ENCODE peak calls at places on chromosomes 7 and 10, in seven cellular contexts. X is PC-9; K is activated gamma-delta T cell treated with Interleukin-2 at 50 U/mL for 16 hours; O is Ammon's horn; I is stimulated activated CD4-positive, alpha-beta T cell treated with anti-CD3 and anti-CD28 coated beads, Interleukin-15, amount 100 ng/mL, for 1 hour; F is GM12891; B is K562. G is an unnamed sample.
A peak's percentile ranks its signal among the peaks of the same experiment; 100 is the strongest.

GRCh38 chr7:129567377-129567776 is 44.1 kb upstream of the NRF1 start:
- DNase-seq in X (no peak), K (no peak), O (no peak), I (no peak), F (no peak), B (no peak), G (no peak)

GRCh38 chr10:125231116-125231812 is 70.9 kb upstream of the CTBP2 start:
- DNase-seq in X (peak; percentile 84), K (no peak), O (no peak), I (no peak), F (no peak), B (no peak), G (no peak)

GRCh38 chr10:123241391-123242141 is 87.4 kb downstream of the BUB3 start:
- DNase-seq in X (no peak), K (peak; percentile 35), O (no peak), I (peak; percentile 5), F (peak; percentile 20), B (no peak), G (peak; percentile 10)

GRCh38 chr7:79523426-79523825 is 70.0 kb upstream of the MAGI2 start:
- DNase-seq in X (no peak), K (no peak), O (no peak), I (no peak), F (no peak), B (no peak), G (no peak)

GRCh38 chr10:58502956-58503355 is 9.7 kb upstream of the BICC1 start:
- DNase-seq in X (no peak), K (no peak), O (no peak), I (no peak), F (no peak), B (no peak), G (no peak)

GRCh38 chr7:131521651-131522163 is 34.7 kb downstream of the PODXL start:
- DNase-seq in X (peak; percentile 90), K (no peak), O (no peak), I (no peak), F (no peak), B (no peak), G (no peak)

GRCh38 chr10:89373916-89374711 is 3.7 kb upstream of the IFIT1B start:
- DNase-seq in X (peak; percentile 47), K (no peak), O (peak; percentile 98), I (no peak), F (no peak), B (no peak), G (no peak)

GRCh38 chr7:131110294-131111080 is 217.2 kb upstream of the MKLN1 start:
- DNase-seq in X (peak; percentile 43), K (no peak), O (peak; percentile 50), I (no peak), F (no peak), B (no peak), G (no peak)

GRCh38 chr10:127132434-127132833 is 64.0 kb downstream of the INSYN2A start:
- DNase-seq in X (no peak), K (no peak), O (no peak), I (no peak), F (no peak), B (no peak), G (no peak)

GRCh38 chr10:34235164-34235832 is 579.8 kb downstream of the PARD3 start:
- DNase-seq in X (no peak), K (no peak), O (no peak), I (no peak), F (no peak), B (no peak), G (no peak)

GRCh38 chr7:7641129-7641663 is 644 bp downstream of the UMAD1 start:
- DNase-seq in X (no peak), K (no peak), O (no peak), I (no peak), F (peak; percentile 16), B (no peak), G (no peak)

GRCh38 chr7:102072636-102073209 is 213.9 kb upstream of the SH2B2 start:
- DNase-seq in X (no peak), K (no peak), O (no peak), I (no peak), F (no peak), B (no peak), G (no peak)

GRCh38 chr7:57769131-57769530 is 319.2 kb downstream of the ZNF716 start:
- DNase-seq in X (no peak), K (no peak), O (no peak), I (no peak), F (no peak), B (no peak), G (no peak)

GRCh38 chr10:93753621-93754250 is 4.0 kb upstream of the LGI1 start:
- DNase-seq in X (no peak), K (no peak), O (no peak), I (no peak), F (no peak), B (no peak), G (no peak)

GRCh38 chr7:157556339-157556944 is 219.6 kb downstream of the DNAJB6 start:
- DNase-seq in X (no peak), K (no peak), O (no peak), I (no peak), F (no peak), B (no peak), G (no peak)

GRCh38 chr10:21078410-21079329 is 181.6 kb upstream of the NEBL start:
- DNase-seq in X (peak; percentile 68), K (no peak), O (peak; percentile 81), I (no peak), F (peak; percentile 6), B (peak; percentile 34), G (peak; percentile 16)

GRCh38 chr10:87887548-87888289 is 24.3 kb downstream of the PTEN start:
- DNase-seq in X (no peak), K (no peak), O (no peak), I (no peak), F (no peak), B (no peak), G (no peak)

GRCh38 chr7:106284516-106285050 is at the start of gene NAMPT:
- DNase-seq in X (peak; percentile 71), K (peak; percentile 45), O (peak; percentile 30), I (peak; percentile 43), F (no peak), B (peak; percentile 79), G (no peak)

GRCh38 chr10:75117996-75118395 is 6.5 kb downstream of the SAMD8 start:
- DNase-seq in X (no peak), K (no peak), O (no peak), I (no peak), F (no peak), B (no peak), G (no peak)

GRCh38 chr10:80506189-80506575 is 31.5 kb upstream of the SH2D4B start:
- DNase-seq in X (peak; percentile 73), K (no peak), O (no peak), I (no peak), F (no peak), B (no peak), G (no peak)

GRCh38 chr10:130570119-130570518 is 433.9 kb downstream of the GLRX3 start:
- DNase-seq in X (no peak), K (no peak), O (no peak), I (no peak), F (no peak), B (no peak), G (no peak)

GRCh38 chr10:63770523-63770922 is 249.3 kb downstream of the REEP3 start:
- DNase-seq in X (no peak), K (no peak), O (no peak), I (no peak), F (no peak), B (no peak), G (no peak)

GRCh38 chr7:6680146-6680545 is 26.6 kb downstream of the ZNF12 start:
- DNase-seq in X (no peak), K (no peak), O (no peak), I (no peak), F (no peak), B (no peak), G (no peak)

GRCh38 chr7:50146692-50147091 is 53.6 kb upstream of the ZPBP start:
- DNase-seq in X (no peak), K (no peak), O (no peak), I (no peak), F (no peak), B (no peak), G (no peak)

GRCh38 chr7:116621649-116622048 is 50.3 kb upstream of the MET start:
- DNase-seq in X (no peak), K (no peak), O (no peak), I (no peak), F (no peak), B (no peak), G (no peak)

GRCh38 chr10:115355162-115355760 is 262.1 kb downstream of the ATRNL1 start:
- DNase-seq in X (peak; percentile 20), K (no peak), O (peak; percentile 23), I (no peak), F (peak; percentile 11), B (peak; percentile 10), G (peak; percentile 8)

GRCh38 chr7:91357379-91357778 is 93.1 kb downstream of the FZD1 start:
- DNase-seq in X (no peak), K (no peak), O (no peak), I (no peak), F (no peak), B (no peak), G (no peak)

GRCh38 chr7:5408777-5409176 is 14.9 kb downstream of the TNRC18 start:
- DNase-seq in X (no peak), K (no peak), O (no peak), I (no peak), F (no peak), B (no peak), G (no peak)

GRCh38 chr10:74995806-74996205 is 115.7 kb upstream of the SAMD8 start:
- DNase-seq in X (no peak), K (no peak), O (peak; percentile 21), I (no peak), F (no peak), B (no peak), G (no peak)

GRCh38 chr10:11539191-11539868 is 72.1 kb downstream of the USP6NL start:
- DNase-seq in X (no peak), K (no peak), O (peak; percentile 52), I (no peak), F (no peak), B (peak; percentile 22), G (no peak)

GRCh38 chr7:120274482-120274881 is 1.5 kb downstream of the KCND2 start:
- DNase-seq in X (no peak), K (no peak), O (no peak), I (no peak), F (no peak), B (no peak), G (no peak)

GRCh38 chr10:62195675-62195926 is 73.0 kb downstream of the RTKN2 start:
- DNase-seq in X (no peak), K (no peak), O (no peak), I (no peak), F (no peak), B (no peak), G (no peak)

GRCh38 chr7:101154693-101155102 is 422 bp downstream of the AP1S1 start:
- DNase-seq in X (peak; percentile 27), K (no peak), O (no peak), I (no peak), F (no peak), B (no peak), G (no peak)

G was measured in GM19239.